ENCODE peak calls at places on chromosomes 1 and 21, in five cellular contexts. One of them, this sample, is unnamed.

GRCh38 chr1:212186427-212187207 is 98.6 kb upstream of the PPP2R5A start:
- DNase-seq in adrenal gland: no peak
- DNase-seq in stimulated activated CD8-positive, alpha-beta memory T cell treated with anti-CD3 and anti-CD28 coated beads, Interleukin-4, amount 100 ng/mL, for 1 hour: no peak
- DNase-seq in nucleus accumbens: no peak
- DNase-seq in CD4-positive, alpha-beta memory T cell: no peak
- DNase-seq in this sample: no peak

GRCh38 chr1:2465371-2466269 is 10.5 kb upstream of the PLCH2 start:
- DNase-seq in adrenal gland: no peak
- DNase-seq in stimulated activated CD8-positive, alpha-beta memory T cell treated with anti-CD3 and anti-CD28 coated beads, Interleukin-4, amount 100 ng/mL, for 1 hour: no peak
- DNase-seq in nucleus accumbens: no peak
- DNase-seq in CD4-positive, alpha-beta memory T cell: no peak
- DNase-seq in this sample: no peak

GRCh38 chr1:27153549-27153886 is 1.4 kb downstream of the SLC9A1 start:
- DNase-seq in adrenal gland: no peak
- DNase-seq in stimulated activated CD8-positive, alpha-beta memory T cell treated with anti-CD3 and anti-CD28 coated beads, Interleukin-4, amount 100 ng/mL, for 1 hour: no peak
- DNase-seq in nucleus accumbens: no peak
- DNase-seq in CD4-positive, alpha-beta memory T cell: no peak
- DNase-seq in this sample: no peak

GRCh38 chr21:43992121-43992520 is 20.0 kb upstream of the TRAPPC10 start:
- DNase-seq in adrenal gland: no peak
- DNase-seq in stimulated activated CD8-positive, alpha-beta memory T cell treated with anti-CD3 and anti-CD28 coated beads, Interleukin-4, amount 100 ng/mL, for 1 hour: no peak
- DNase-seq in nucleus accumbens: no peak
- DNase-seq in CD4-positive, alpha-beta memory T cell: no peak
- DNase-seq in this sample: no peak

GRCh38 chr21:33266784-33267135 is 593 bp downstream of the IL10RB start:
- DNase-seq in adrenal gland: no peak
- DNase-seq in stimulated activated CD8-positive, alpha-beta memory T cell treated with anti-CD3 and anti-CD28 coated beads, Interleukin-4, amount 100 ng/mL, for 1 hour: no peak
- DNase-seq in nucleus accumbens: no peak
- DNase-seq in CD4-positive, alpha-beta memory T cell: peak
- DNase-seq in this sample: no peak

GRCh38 chr1:77511440-77511840 is 171.0 kb downstream of the ZZZ3 start:
- DNase-seq in adrenal gland: no peak
- DNase-seq in stimulated activated CD8-positive, alpha-beta memory T cell treated with anti-CD3 and anti-CD28 coated beads, Interleukin-4, amount 100 ng/mL, for 1 hour: no peak
- DNase-seq in nucleus accumbens: no peak
- DNase-seq in CD4-positive, alpha-beta memory T cell: no peak
- DNase-seq in this sample: no peak

GRCh38 chr1:203480084-203480483 is 4.5 kb downstream of the PRELP start:
- DNase-seq in adrenal gland: no peak
- DNase-seq in stimulated activated CD8-positive, alpha-beta memory T cell treated with anti-CD3 and anti-CD28 coated beads, Interleukin-4, amount 100 ng/mL, for 1 hour: no peak
- DNase-seq in nucleus accumbens: no peak
- DNase-seq in CD4-positive, alpha-beta memory T cell: no peak
- DNase-seq in this sample: no peak

GRCh38 chr1:24688033-24688432 is 44.9 kb downstream of the SRRM1 start:
- DNase-seq in adrenal gland: no peak
- DNase-seq in stimulated activated CD8-positive, alpha-beta memory T cell treated with anti-CD3 and anti-CD28 coated beads, Interleukin-4, amount 100 ng/mL, for 1 hour: no peak
- DNase-seq in nucleus accumbens: no peak
- DNase-seq in CD4-positive, alpha-beta memory T cell: no peak
- DNase-seq in this sample: no peak

GRCh38 chr1:56908619-56909340 is 54.2 kb downstream of the C8A start:
- DNase-seq in adrenal gland: no peak
- DNase-seq in stimulated activated CD8-positive, alpha-beta memory T cell treated with anti-CD3 and anti-CD28 coated beads, Interleukin-4, amount 100 ng/mL, for 1 hour: no peak
- DNase-seq in nucleus accumbens: no peak
- DNase-seq in CD4-positive, alpha-beta memory T cell: no peak
- DNase-seq in this sample: no peak

GRCh38 chr1:152473887-152474537 is 36.6 kb upstream of the LCE5A start:
- DNase-seq in adrenal gland: no peak
- DNase-seq in stimulated activated CD8-positive, alpha-beta memory T cell treated with anti-CD3 and anti-CD28 coated beads, Interleukin-4, amount 100 ng/mL, for 1 hour: no peak
- DNase-seq in nucleus accumbens: no peak
- DNase-seq in CD4-positive, alpha-beta memory T cell: no peak
- DNase-seq in this sample: no peak

GRCh38 chr1:208445710-208446702 is 201.8 kb upstream of the PLXNA2 start:
- DNase-seq in adrenal gland: no peak
- DNase-seq in stimulated activated CD8-positive, alpha-beta memory T cell treated with anti-CD3 and anti-CD28 coated beads, Interleukin-4, amount 100 ng/mL, for 1 hour: no peak
- DNase-seq in nucleus accumbens: no peak
- DNase-seq in CD4-positive, alpha-beta memory T cell: no peak
- DNase-seq in this sample: no peak

GRCh38 chr1:147496044-147496443 is 45.3 kb upstream of the BCL9 start:
- DNase-seq in adrenal gland: no peak
- DNase-seq in stimulated activated CD8-positive, alpha-beta memory T cell treated with anti-CD3 and anti-CD28 coated beads, Interleukin-4, amount 100 ng/mL, for 1 hour: no peak
- DNase-seq in nucleus accumbens: no peak
- DNase-seq in CD4-positive, alpha-beta memory T cell: no peak
- DNase-seq in this sample: no peak

GRCh38 chr1:92879316-92879968 is 47.6 kb downstream of the RPL5 start:
- DNase-seq in adrenal gland: no peak
- DNase-seq in stimulated activated CD8-positive, alpha-beta memory T cell treated with anti-CD3 and anti-CD28 coated beads, Interleukin-4, amount 100 ng/mL, for 1 hour: no peak
- DNase-seq in nucleus accumbens: no peak
- DNase-seq in CD4-positive, alpha-beta memory T cell: no peak
- DNase-seq in this sample: no peak

GRCh38 chr1:62809788-62810187 is 25.9 kb downstream of the ATG4C start:
- DNase-seq in adrenal gland: no peak
- DNase-seq in stimulated activated CD8-positive, alpha-beta memory T cell treated with anti-CD3 and anti-CD28 coated beads, Interleukin-4, amount 100 ng/mL, for 1 hour: no peak
- DNase-seq in nucleus accumbens: no peak
- DNase-seq in CD4-positive, alpha-beta memory T cell: no peak
- DNase-seq in this sample: no peak

GRCh38 chr1:6392081-6392879 is 1.3 kb downstream of the ACOT7 start:
- DNase-seq in adrenal gland: no peak
- DNase-seq in stimulated activated CD8-positive, alpha-beta memory T cell treated with anti-CD3 and anti-CD28 coated beads, Interleukin-4, amount 100 ng/mL, for 1 hour: no peak
- DNase-seq in nucleus accumbens: no peak
- DNase-seq in CD4-positive, alpha-beta memory T cell: peak
- DNase-seq in this sample: no peak

GRCh38 chr1:81327103-81327728 is 473.5 kb upstream of the ADGRL2 start:
- DNase-seq in adrenal gland: no peak
- DNase-seq in stimulated activated CD8-positive, alpha-beta memory T cell treated with anti-CD3 and anti-CD28 coated beads, Interleukin-4, amount 100 ng/mL, for 1 hour: no peak
- DNase-seq in nucleus accumbens: no peak
- DNase-seq in CD4-positive, alpha-beta memory T cell: no peak
- DNase-seq in this sample: no peak

GRCh38 chr1:181626252-181626938 is 143.1 kb downstream of the CACNA1E start:
- DNase-seq in adrenal gland: no peak
- DNase-seq in stimulated activated CD8-positive, alpha-beta memory T cell treated with anti-CD3 and anti-CD28 coated beads, Interleukin-4, amount 100 ng/mL, for 1 hour: no peak
- DNase-seq in nucleus accumbens: no peak
- DNase-seq in CD4-positive, alpha-beta memory T cell: no peak
- DNase-seq in this sample: no peak

GRCh38 chr1:29811727-29812396 is 575.5 kb downstream of the PTPRU start:
- DNase-seq in adrenal gland: no peak
- DNase-seq in stimulated activated CD8-positive, alpha-beta memory T cell treated with anti-CD3 and anti-CD28 coated beads, Interleukin-4, amount 100 ng/mL, for 1 hour: no peak
- DNase-seq in nucleus accumbens: no peak
- DNase-seq in CD4-positive, alpha-beta memory T cell: no peak
- DNase-seq in this sample: no peak

GRCh38 chr1:107765484-107765883 is 199.5 kb downstream of the VAV3 start:
- DNase-seq in adrenal gland: no peak
- DNase-seq in stimulated activated CD8-positive, alpha-beta memory T cell treated with anti-CD3 and anti-CD28 coated beads, Interleukin-4, amount 100 ng/mL, for 1 hour: no peak
- DNase-seq in nucleus accumbens: no peak
- DNase-seq in CD4-positive, alpha-beta memory T cell: no peak
- DNase-seq in this sample: no peak

GRCh38 chr1:61090546-61090945 is 8.2 kb downstream of the NFIA start:
- DNase-seq in adrenal gland: no peak
- DNase-seq in stimulated activated CD8-positive, alpha-beta memory T cell treated with anti-CD3 and anti-CD28 coated beads, Interleukin-4, amount 100 ng/mL, for 1 hour: no peak
- DNase-seq in nucleus accumbens: no peak
- DNase-seq in CD4-positive, alpha-beta memory T cell: no peak
- DNase-seq in this sample: no peak

This sample was measured in hypothalamus.